ENCODE peak calls at places on chromosomes 3 and 15, in six cellular contexts. S is stimulated activated CD4-positive, alpha-beta T cell treated with anti-CD3 and anti-CD28 coated beads, Interleukin-12 subunit alpha, Interleukin-12 subunit beta, amount 100 ng/mL, for 4 hours; K is stimulated activated naive CD8-positive, alpha-beta T cell treated with anti-CD3 and anti-CD28 coated beads, Interleukin-15, Interleukin-2, amounts not matched to agents 100 U/mL and 50 U/mL, for 24 hours; C is LoVo; Y is GM06990; V is mesothelial cell of epicardium. X is an unnamed sample.

GRCh38 chr3:108488631-108489030 is 21.8 kb downstream of the MYH15 start:
- DNase-seq in C (no peak), Y (no peak), K (no peak), V (no peak), S (no peak), X (no peak)

GRCh38 chr3:137285924-137286323 is 328.1 kb downstream of the IL20RB start:
- DNase-seq in C (no peak), S (no peak), K (no peak), V (no peak), Y (no peak), X (no peak)

GRCh38 chr3:33482126-33482525 is 41.9 kb upstream of the UBP1 start:
- DNase-seq in V (no peak), K (no peak), Y (no peak), C (no peak), S (no peak), X (no peak)

GRCh38 chr3:63943678-63944077 is 31.5 kb upstream of the SCAANT1 start:
- DNase-seq in V (no peak), K (no peak), S (no peak), C (no peak), Y (no peak), X (no peak)

GRCh38 chr3:71461098-71461497 is 122.4 kb downstream of the FOXP1 start:
- DNase-seq in K (no peak), V (no peak), Y (no peak), S (no peak), C (peak), X (no peak)

GRCh38 chr15:25742421-25743159 is 120.5 kb downstream of the ATP10A start:
- DNase-seq in V (peak), K (no peak), Y (no peak), S (no peak), C (no peak), X (no peak)

GRCh38 chr15:35115155-35115725 is 30.1 kb upstream of the NANOGP8 start:
- DNase-seq in K (no peak), V (no peak), C (peak), S (no peak), Y (no peak), X (no peak)

GRCh38 chr3:141181819-141182218 is 49.8 kb upstream of the PXYLP1 start:
- DNase-seq in S (no peak), Y (no peak), K (no peak), V (no peak), C (no peak), X (no peak)

GRCh38 chr15:84762840-84763572 is 14.6 kb downstream of the ZNF592 start:
- DNase-seq in S (no peak), C (no peak), K (no peak), V (no peak), Y (no peak), X (no peak)

GRCh38 chr3:37849146-37849545 is 12.5 kb upstream of the CTDSPL start:
- DNase-seq in C (no peak), V (no peak), S (no peak), K (no peak), Y (no peak), X (no peak)

GRCh38 chr15:99511865-99512632 is 53.7 kb upstream of the MEF2A start:
- DNase-seq in Y (peak), S (no peak), K (no peak), V (no peak), C (no peak), X (no peak)

GRCh38 chr3:180467177-180467576 is 134.8 kb upstream of the TTC14 start:
- DNase-seq in C (no peak), S (no peak), Y (no peak), V (no peak), K (no peak), X (no peak)

GRCh38 chr3:186824430-186825139 is 17.9 kb upstream of the ADIPOQ start:
- DNase-seq in K (no peak), S (no peak), C (no peak), Y (no peak), V (no peak), X (no peak)

GRCh38 chr15:67406257-67406861 is 114.6 kb upstream of the C15orf61 start:
- DNase-seq in K (no peak), C (no peak), V (no peak), Y (no peak), S (no peak), X (no peak)

GRCh38 chr15:71592186-71592585 is 218.2 kb upstream of the NR2E3 start:
- DNase-seq in C (no peak), S (no peak), V (no peak), K (no peak), Y (no peak), X (no peak)

GRCh38 chr3:126835472-126836219 is 131.6 kb downstream of the CHCHD6 start:
- DNase-seq in K (no peak), Y (no peak), V (no peak), S (no peak), C (no peak), X (no peak)

GRCh38 chr3:196287066-196287404 is 491 bp downstream of the PCYT1A start:
- DNase-seq in C (peak), Y (no peak), K (peak), S (peak), V (peak), X (peak)

GRCh38 chr15:42385206-42385979 is 26.1 kb downstream of the CAPN3 start:
- DNase-seq in C (no peak), V (no peak), S (no peak), Y (no peak), K (peak), X (peak)

GRCh38 chr15:75371486-75371885 is 3.1 kb upstream of the MAN2C1 start:
- DNase-seq in Y (no peak), V (no peak), K (no peak), C (no peak), S (no peak), X (no peak)

GRCh38 chr3:156323466-156323865 is 203.1 kb downstream of the KCNAB1 start:
- DNase-seq in V (no peak), S (no peak), Y (no peak), C (no peak), K (no peak), X (no peak)

GRCh38 chr15:75131269-75131643 is 70.4 kb upstream of the C15orf39 start:
- DNase-seq in C (no peak), K (no peak), V (no peak), Y (no peak), S (no peak), X (no peak)

GRCh38 chr15:81813215-81813614 is 232.6 kb downstream of the MEX3B start:
- DNase-seq in K (no peak), S (no peak), V (no peak), Y (no peak), C (no peak), X (peak)

GRCh38 chr3:79917561-79917960 is 149.8 kb upstream of the ROBO1 start:
- DNase-seq in S (no peak), C (no peak), Y (no peak), V (no peak), K (no peak), X (no peak)

GRCh38 chr3:132822266-132822665 is 100.1 kb upstream of the NPHP3 start:
- DNase-seq in S (no peak), C (no peak), Y (no peak), V (no peak), K (no peak), X (no peak)

GRCh38 chr3:126464093-126464492 is 11.6 kb downstream of the ZXDC start:
- DNase-seq in V (no peak), S (no peak), Y (no peak), K (no peak), C (no peak), X (no peak)

GRCh38 chr3:14516738-14517345 is 23.3 kb downstream of the GRIP2 start:
- DNase-seq in K (no peak), V (no peak), Y (no peak), S (no peak), C (no peak), X (no peak)

GRCh38 chr15:40508216-40508615 is 37.4 kb downstream of the CHST14 start:
- DNase-seq in Y (no peak), S (no peak), K (no peak), C (no peak), V (no peak), X (no peak)

GRCh38 chr3:47016934-47017435 is 37.5 kb downstream of the NBEAL2 start:
- DNase-seq in Y (no peak), S (no peak), C (no peak), K (peak), V (no peak), X (no peak)

GRCh38 chr3:159151130-159151529 is 349.3 kb downstream of the MFSD1 start:
- DNase-seq in Y (no peak), S (no peak), V (no peak), K (no peak), C (no peak), X (no peak)

GRCh38 chr3:43353923-43354670 is 67.8 kb downstream of the SNRK start:
- DNase-seq in K (no peak), C (no peak), V (no peak), Y (no peak), S (no peak), X (no peak)

GRCh38 chr15:40763801-40764765 is at the start of gene GCHFR:
- DNase-seq in K (peak), S (peak), V (peak), C (peak), Y (peak), X (no peak)

GRCh38 chr15:52805351-52806283 is 15.5 kb upstream of the ONECUT1 start:
- DNase-seq in S (no peak), V (no peak), C (no peak), K (no peak), Y (no peak), X (no peak)

GRCh38 chr3:126982522-126983175 is at the start of gene PLXNA1:
- DNase-seq in S (peak), C (peak), V (peak), K (peak), Y (peak), X (peak)

GRCh38 chr3:145869958-145870357 is 291.0 kb downstream of the PLOD2 start:
- DNase-seq in K (no peak), V (no peak), C (no peak), Y (peak), S (no peak), X (no peak)

GRCh38 chr3:116135462-116135861 is 309.8 kb downstream of the LSAMP start:
- DNase-seq in Y (no peak), C (no peak), V (no peak), S (no peak), K (no peak), X (no peak)

GRCh38 chr3:39138804-39139415 is 14.5 kb downstream of the CSRNP1 start:
- DNase-seq in S (no peak), Y (no peak), V (no peak), C (no peak), K (no peak), X (no peak)

GRCh38 chr3:2568073-2568671 is 469.5 kb downstream of the CNTN4 start:
- DNase-seq in C (no peak), S (no peak), V (no peak), Y (no peak), K (no peak), X (no peak)

X was measured in SK-MEL-5.